ENCODE peak calls at places on chromosomes 13 and 19, in ten cellular contexts. One of them, this sample, is unnamed.

GRCh38 chr13:90806905-90807304 is 540.6 kb upstream of the MIR17HG start:
- DNase-seq in lung: no peak
- DNase-seq in tibial artery: no peak
- DNase-seq in fibroblast of the aortic adventitia: no peak
- DNase-seq in GM23338: no peak
- DNase-seq in BE2C: no peak
- DNase-seq in fibroblast of pulmonary artery: no peak
- DNase-seq in AG04450: no peak
- DNase-seq in coronary artery: no peak
- DNase-seq in prostate gland: no peak
- DNase-seq in this sample: no peak

GRCh38 chr19:42552086-42553065 is 24.1 kb upstream of the CEACAM1 start:
- DNase-seq in fibroblast of pulmonary artery: no peak
- DNase-seq in tibial artery: no peak
- DNase-seq in coronary artery: no peak
- DNase-seq in AG04450: no peak
- DNase-seq in prostate gland: no peak
- DNase-seq in fibroblast of the aortic adventitia: no peak
- DNase-seq in GM23338: no peak
- DNase-seq in BE2C: no peak
- DNase-seq in lung: no peak
- DNase-seq in this sample: no peak

GRCh38 chr19:1097810-1098176 is 2.6 kb upstream of the POLR2E start:
- DNase-seq in tibial artery: no peak
- DNase-seq in lung: no peak
- DNase-seq in fibroblast of pulmonary artery: no peak
- DNase-seq in prostate gland: no peak
- DNase-seq in coronary artery: no peak
- DNase-seq in AG04450: no peak
- DNase-seq in GM23338: no peak
- DNase-seq in BE2C: no peak
- DNase-seq in fibroblast of the aortic adventitia: no peak
- DNase-seq in this sample: peak; percentile 59

GRCh38 chr13:112894673-112895481 is 74.1 kb upstream of the MCF2L start:
- DNase-seq in BE2C: no peak
- DNase-seq in fibroblast of pulmonary artery: no peak
- DNase-seq in prostate gland: no peak
- DNase-seq in AG04450: no peak
- DNase-seq in lung: no peak
- DNase-seq in coronary artery: no peak
- DNase-seq in tibial artery: no peak
- DNase-seq in fibroblast of the aortic adventitia: no peak
- DNase-seq in GM23338: peak; percentile 65
- DNase-seq in this sample: peak; percentile 29

GRCh38 chr19:4140237-4140711 is 13.2 kb upstream of the CREB3L3 start:
- DNase-seq in coronary artery: no peak
- DNase-seq in AG04450: peak; percentile 44
- DNase-seq in GM23338: peak; percentile 94
- DNase-seq in BE2C: peak; percentile 66
- DNase-seq in fibroblast of pulmonary artery: peak; percentile 75
- DNase-seq in prostate gland: peak; percentile 31
- DNase-seq in lung: no peak
- DNase-seq in fibroblast of the aortic adventitia: peak; percentile 79
- DNase-seq in tibial artery: no peak
- DNase-seq in this sample: peak; percentile 9

GRCh38 chr19:19627716-19628498 is at the start of gene LPAR2:
- DNase-seq in fibroblast of pulmonary artery: no peak
- DNase-seq in prostate gland: peak; percentile 69
- DNase-seq in AG04450: no peak
- DNase-seq in GM23338: peak; percentile 78
- DNase-seq in BE2C: no peak
- DNase-seq in tibial artery: no peak
- DNase-seq in lung: peak; percentile 64
- DNase-seq in fibroblast of the aortic adventitia: no peak
- DNase-seq in coronary artery: no peak
- DNase-seq in this sample: peak; percentile 72

GRCh38 chr19:58474997-58475713 is 997 bp upstream of the ZNF446 start:
- DNase-seq in prostate gland: no peak
- DNase-seq in coronary artery: no peak
- DNase-seq in fibroblast of the aortic adventitia: no peak
- DNase-seq in AG04450: no peak
- DNase-seq in GM23338: no peak
- DNase-seq in fibroblast of pulmonary artery: no peak
- DNase-seq in lung: no peak
- DNase-seq in BE2C: no peak
- DNase-seq in tibial artery: no peak
- DNase-seq in this sample: no peak

GRCh38 chr19:42028304-42029216 is 34.5 kb upstream of the ATP1A3 start:
- DNase-seq in fibroblast of the aortic adventitia: no peak
- DNase-seq in fibroblast of pulmonary artery: no peak
- DNase-seq in GM23338: peak; percentile 85
- DNase-seq in coronary artery: no peak
- DNase-seq in prostate gland: no peak
- DNase-seq in BE2C: peak; percentile 84
- DNase-seq in lung: no peak
- DNase-seq in AG04450: no peak
- DNase-seq in tibial artery: no peak
- DNase-seq in this sample: no peak

GRCh38 chr13:28415994-28416411 is 78.9 kb downstream of the FLT1 start:
- DNase-seq in BE2C: no peak
- DNase-seq in AG04450: no peak
- DNase-seq in fibroblast of pulmonary artery: no peak
- DNase-seq in prostate gland: no peak
- DNase-seq in GM23338: no peak
- DNase-seq in coronary artery: no peak
- DNase-seq in tibial artery: no peak
- DNase-seq in lung: no peak
- DNase-seq in fibroblast of the aortic adventitia: no peak
- DNase-seq in this sample: no peak

GRCh38 chr13:33349996-33350826 is 64.7 kb upstream of the STARD13 start:
- DNase-seq in GM23338: peak; percentile 51
- DNase-seq in fibroblast of the aortic adventitia: peak; percentile 37
- DNase-seq in BE2C: peak; percentile 34
- DNase-seq in tibial artery: peak; percentile 59
- DNase-seq in prostate gland: peak; percentile 7
- DNase-seq in lung: peak; percentile 48
- DNase-seq in coronary artery: peak; percentile 85
- DNase-seq in fibroblast of pulmonary artery: peak; percentile 52
- DNase-seq in AG04450: no peak
- DNase-seq in this sample: peak; percentile 76

GRCh38 chr13:88739192-88739591 is 1068.0 kb downstream of the SLITRK5 start:
- DNase-seq in lung: no peak
- DNase-seq in fibroblast of the aortic adventitia: no peak
- DNase-seq in BE2C: no peak
- DNase-seq in fibroblast of pulmonary artery: no peak
- DNase-seq in AG04450: no peak
- DNase-seq in coronary artery: no peak
- DNase-seq in tibial artery: no peak
- DNase-seq in prostate gland: no peak
- DNase-seq in GM23338: no peak
- DNase-seq in this sample: no peak

DNA sequence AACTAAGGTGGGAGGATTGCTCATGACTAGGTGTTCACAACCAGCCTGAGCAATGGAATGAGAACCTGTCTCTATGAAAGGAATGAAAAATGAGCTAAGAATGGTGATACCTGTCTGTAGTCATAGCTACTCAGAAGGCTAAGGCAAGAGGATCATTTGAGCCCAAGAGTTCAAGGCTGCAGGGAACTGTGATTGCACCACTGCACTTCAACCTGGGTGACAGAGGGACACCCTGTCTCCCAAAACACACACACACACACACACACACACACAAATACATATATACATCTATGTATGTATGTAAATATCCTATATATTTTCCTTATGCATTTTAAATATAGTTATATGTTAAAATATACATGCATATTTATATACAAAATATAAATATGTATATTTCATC is 7.4 kb upstream of the ZNF433 start:
- DNase-seq in GM23338: no peak
- DNase-seq in lung: no peak
- DNase-seq in AG04450: no peak
- DNase-seq in tibial artery: no peak
- DNase-seq in BE2C: no peak
- DNase-seq in coronary artery: no peak
- DNase-seq in fibroblast of pulmonary artery: no peak
- DNase-seq in prostate gland: no peak
- DNase-seq in fibroblast of the aortic adventitia: no peak
- DNase-seq in this sample: no peak
- TF ChIP-seq CTCF in GM23338: no peak
- TF ChIP-seq CTCF in lung: no peak
- TF ChIP-seq CTCF in AG04450: no peak
- TF ChIP-seq CTCF in tibial artery: no peak
- TF ChIP-seq CTCF in BE2C: no peak
- TF ChIP-seq CTCF in coronary artery: no peak
- TF ChIP-seq CTCF in fibroblast of pulmonary artery: no peak
- TF ChIP-seq CTCF in prostate gland: no peak
- TF ChIP-seq CTCF in fibroblast of the aortic adventitia: no peak
- TF ChIP-seq CTCF in this sample: no peak

DNA sequence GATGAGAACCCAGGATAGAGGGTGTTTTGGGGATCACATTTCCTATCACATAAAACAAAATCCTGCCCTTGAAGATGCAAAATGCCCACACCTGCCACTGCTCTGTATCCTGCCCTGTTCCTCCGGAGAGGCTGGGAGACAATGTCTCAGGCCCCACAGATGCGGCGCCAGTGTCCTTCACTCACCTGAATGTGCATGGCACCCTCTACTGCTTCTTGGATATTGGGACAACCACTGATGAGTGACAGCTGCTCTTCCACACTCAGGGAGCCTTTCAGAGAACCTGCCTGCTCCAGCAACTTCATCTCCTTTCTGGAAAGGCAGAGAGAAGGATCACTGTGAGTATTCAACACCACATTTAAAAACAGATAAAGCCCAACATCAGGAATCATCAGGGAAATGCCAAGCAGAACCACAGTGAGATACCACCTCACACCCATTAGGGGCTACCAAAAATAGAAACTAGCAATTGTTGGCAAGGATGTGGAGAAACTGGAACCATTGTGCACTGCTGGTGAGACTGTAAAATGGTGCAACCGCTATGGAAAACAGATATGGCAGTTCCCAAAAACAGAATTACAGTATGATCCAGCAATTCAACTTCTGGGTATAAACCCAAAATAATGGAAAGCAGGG is 36.4 kb downstream of the CRYL1 start:
- DNase-seq in BE2C: no peak
- DNase-seq in prostate gland: peak; percentile 23
- DNase-seq in fibroblast of the aortic adventitia: no peak
- DNase-seq in coronary artery: no peak
- DNase-seq in lung: no peak
- DNase-seq in tibial artery: peak; percentile 25
- DNase-seq in AG04450: no peak
- DNase-seq in GM23338: no peak
- DNase-seq in fibroblast of pulmonary artery: no peak
- DNase-seq in this sample: peak; percentile 41
- TF ChIP-seq CTCF in BE2C: peak; percentile 7
- TF ChIP-seq CTCF in prostate gland: no peak
- TF ChIP-seq CTCF in fibroblast of the aortic adventitia: no peak
- TF ChIP-seq CTCF in coronary artery: no peak
- TF ChIP-seq CTCF in lung: peak; percentile 39
- TF ChIP-seq CTCF in tibial artery: peak; percentile 15
- TF ChIP-seq CTCF in AG04450: no peak
- TF ChIP-seq CTCF in GM23338: peak; percentile 49
- TF ChIP-seq CTCF in fibroblast of pulmonary artery: no peak
- TF ChIP-seq CTCF in this sample: peak; percentile 48

GRCh38 chr13:110886475-110887241 is 28.2 kb downstream of the ANKRD10 start:
- DNase-seq in GM23338: peak; percentile 59
- DNase-seq in lung: no peak
- DNase-seq in prostate gland: no peak
- DNase-seq in AG04450: no peak
- DNase-seq in BE2C: no peak
- DNase-seq in coronary artery: no peak
- DNase-seq in tibial artery: no peak
- DNase-seq in fibroblast of the aortic adventitia: no peak
- DNase-seq in fibroblast of pulmonary artery: no peak
- DNase-seq in this sample: no peak

GRCh38 chr13:110885516-110885915 is 29.4 kb downstream of the ANKRD10 start:
- DNase-seq in fibroblast of the aortic adventitia: no peak
- DNase-seq in fibroblast of pulmonary artery: no peak
- DNase-seq in prostate gland: no peak
- DNase-seq in AG04450: no peak
- DNase-seq in tibial artery: no peak
- DNase-seq in BE2C: no peak
- DNase-seq in lung: no peak
- DNase-seq in coronary artery: no peak
- DNase-seq in GM23338: no peak
- DNase-seq in this sample: no peak

GRCh38 chr13:110887955-110888333 is 26.9 kb downstream of the ANKRD10 start:
- DNase-seq in AG04450: no peak
- DNase-seq in coronary artery: no peak
- DNase-seq in tibial artery: no peak
- DNase-seq in fibroblast of the aortic adventitia: no peak
- DNase-seq in fibroblast of pulmonary artery: no peak
- DNase-seq in prostate gland: no peak
- DNase-seq in GM23338: peak; percentile 59
- DNase-seq in lung: no peak
- DNase-seq in BE2C: no peak
- DNase-seq in this sample: no peak

GRCh38 chr13:110887242-110887954 is 27.5 kb downstream of the ANKRD10 start:
- DNase-seq in GM23338: no peak
- DNase-seq in lung: no peak
- DNase-seq in coronary artery: no peak
- DNase-seq in tibial artery: no peak
- DNase-seq in BE2C: no peak
- DNase-seq in fibroblast of pulmonary artery: no peak
- DNase-seq in fibroblast of the aortic adventitia: no peak
- DNase-seq in prostate gland: no peak
- DNase-seq in AG04450: no peak
- DNase-seq in this sample: no peak

DNA sequence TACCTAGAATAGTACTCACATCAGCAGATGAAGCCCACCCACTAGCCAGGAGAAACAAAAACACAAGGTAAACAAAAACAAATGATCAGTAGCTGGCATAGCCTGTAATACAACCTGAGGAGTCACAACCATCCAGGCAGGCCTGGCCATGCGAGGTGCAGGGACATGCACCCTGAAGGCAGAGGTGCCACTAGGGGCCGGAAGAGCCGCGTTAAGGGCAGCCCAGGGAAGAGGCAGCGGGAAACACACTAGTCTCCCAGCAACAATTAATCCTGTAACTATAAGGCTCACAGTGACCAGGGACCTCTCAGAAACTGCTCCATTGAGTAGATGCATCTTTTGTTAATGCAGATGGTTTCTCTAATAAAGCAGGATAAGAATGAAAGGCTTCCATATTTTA is 28.9 kb downstream of the ANKRD10 start:
- DNase-seq in BE2C: no peak
- DNase-seq in fibroblast of the aortic adventitia: no peak
- DNase-seq in tibial artery: no peak
- DNase-seq in GM23338: peak; percentile 73
- DNase-seq in fibroblast of pulmonary artery: no peak
- DNase-seq in coronary artery: no peak
- DNase-seq in lung: no peak
- DNase-seq in AG04450: no peak
- DNase-seq in prostate gland: no peak
- DNase-seq in this sample: no peak
- TF ChIP-seq CTCF in BE2C: no peak
- TF ChIP-seq CTCF in fibroblast of the aortic adventitia: no peak
- TF ChIP-seq CTCF in tibial artery: no peak
- TF ChIP-seq CTCF in GM23338: peak; percentile 54
- TF ChIP-seq CTCF in fibroblast of pulmonary artery: no peak
- TF ChIP-seq CTCF in coronary artery: no peak
- TF ChIP-seq CTCF in lung: no peak
- TF ChIP-seq CTCF in AG04450: no peak
- TF ChIP-seq CTCF in prostate gland: no peak
- TF ChIP-seq CTCF in this sample: no peak

GRCh38 chr19:56221851-56222250 is 19.8 kb downstream of the ZSCAN5C start:
- DNase-seq in AG04450: no peak
- DNase-seq in coronary artery: no peak
- DNase-seq in tibial artery: no peak
- DNase-seq in lung: no peak
- DNase-seq in prostate gland: no peak
- DNase-seq in BE2C: no peak
- DNase-seq in GM23338: no peak
- DNase-seq in fibroblast of the aortic adventitia: no peak
- DNase-seq in fibroblast of pulmonary artery: no peak
- DNase-seq in this sample: no peak
- TF ChIP-seq CTCF in AG04450: no peak
- TF ChIP-seq CTCF in coronary artery: no peak
- TF ChIP-seq CTCF in tibial artery: no peak
- TF ChIP-seq CTCF in lung: no peak
- TF ChIP-seq CTCF in prostate gland: no peak
- TF ChIP-seq CTCF in BE2C: no peak
- TF ChIP-seq CTCF in GM23338: no peak
- TF ChIP-seq CTCF in fibroblast of the aortic adventitia: no peak
- TF ChIP-seq CTCF in fibroblast of pulmonary artery: no peak
- TF ChIP-seq CTCF in this sample: no peak